ENCODE peak calls at places on chromosomes 5 and 9, in seven cellular contexts. U is T follicular helper cell; D is ELR; W is Right ventricle myocardium superior; K is activated CD8-positive, alpha-beta memory T cell treated with anti-CD3 and anti-CD28 coated beads for 4 hours; Q is osteocyte; T is NCI-H1436. C is an unnamed sample.

GRCh38 chr9:126275386-126276001 is 51.1 kb upstream of the MVB12B start:
- DNase-seq in U (no peak), D (no peak), W (no peak), K (no peak), Q (peak), T (no peak), C (no peak)

GRCh38 chr9:114662081-114662989 is 4.7 kb upstream of the TEX53 start:
- DNase-seq in U (peak), D (peak), W (no peak), K (peak), Q (no peak), T (peak), C (peak)

GRCh38 chr5:112183103-112183634 is 235.9 kb downstream of the EPB41L4A start:
- DNase-seq in U (no peak), D (peak), W (no peak), K (no peak), Q (no peak), T (no peak), C (no peak)

GRCh38 chr9:131111186-131111853 is 14.1 kb upstream of the NUP214 start:
- DNase-seq in U (no peak), D (peak), W (no peak), K (no peak), Q (no peak), T (no peak), C (no peak)

GRCh38 chr5:176848651-176849050 is 38.3 kb downstream of the UNC5A start:
- DNase-seq in U (no peak), D (no peak), W (no peak), K (no peak), Q (no peak), T (no peak), C (no peak)

GRCh38 chr9:117927354-117927753 is 223.2 kb downstream of the TLR4 start:
- DNase-seq in U (no peak), D (no peak), W (no peak), K (no peak), Q (no peak), T (peak), C (no peak)

GRCh38 chr5:14202462-14202861 is 59.3 kb downstream of the TRIO start:
- DNase-seq in U (no peak), D (peak), W (no peak), K (no peak), Q (no peak), T (no peak), C (no peak)

GRCh38 chr5:124193371-124193789 is 553.1 kb downstream of the ZNF608 start:
- DNase-seq in U (no peak), D (no peak), W (no peak), K (no peak), Q (no peak), T (peak), C (no peak)

GRCh38 chr5:141637693-141638419 is 1.1 kb downstream of the RELL2 start:
- DNase-seq in U (peak), D (peak), W (peak), K (peak), Q (no peak), T (no peak), C (peak)

GRCh38 chr5:157143127-157143959 is 678 bp upstream of the MED7 start:
- DNase-seq in U (peak), D (peak), W (peak), K (no peak), Q (peak), T (peak), C (no peak)